ENCODE peak calls at places on chromosomes 13 and 19, in nine cellular contexts. F, M, E, O, D, S, U, B and N are unnamed samples.

GRCh38 chr19:18053571-18054219 is 33.0 kb downstream of the IL12RB1 start:
- DNase-seq in F (no peak), M (no peak), E (no peak), O (peak; percentile 22), D (no peak), S (no peak), U (no peak), B (no peak), N (no peak)

GRCh38 chr13:106318941-106319411 is 216.5 kb downstream of the EFNB2 start:
- DNase-seq in F (no peak), M (no peak), E (no peak), O (peak; percentile 99), D (no peak), S (no peak), U (no peak), B (no peak), N (no peak)

GRCh38 chr19:16779539-16780163 is 49.5 kb upstream of the SIN3B start:
- DNase-seq in F (no peak), M (no peak), E (no peak), O (no peak), D (no peak), S (no peak), U (no peak), B (no peak), N (no peak)

GRCh38 chr19:15469513-15470297 is 5.4 kb upstream of the RASAL3 start:
- DNase-seq in F (peak; percentile 18), M (no peak), E (peak; percentile 34), O (no peak), D (no peak), S (no peak), U (no peak), B (no peak), N (no peak)

GRCh38 chr13:48532146-48532472 is 771 bp downstream of the RCBTB2 start:
- DNase-seq in F (no peak), M (no peak), E (no peak), O (peak; percentile 9), D (no peak), S (no peak), U (peak; percentile 59), B (no peak), N (no peak)

GRCh38 chr13:99442273-99442895 is 58.9 kb upstream of the TM9SF2 start:
- DNase-seq in F (peak; percentile 55), M (peak; percentile 44), E (no peak), O (no peak), D (no peak), S (no peak), U (peak; percentile 55), B (no peak), N (peak; percentile 64)

GRCh38 chr13:98405107-98405571 is 171.8 kb downstream of the STK24 start:
- DNase-seq in F (peak; percentile 29), M (no peak), E (no peak), O (no peak), D (no peak), S (no peak), U (no peak), B (no peak), N (no peak)

GRCh38 chr19:4587527-4587926 is 28.0 kb upstream of the SEMA6B start:
- DNase-seq in F (no peak), M (no peak), E (no peak), O (no peak), D (no peak), S (no peak), U (no peak), B (no peak), N (no peak)

GRCh38 chr19:12722566-12723382 is 958 bp downstream of the TNPO2 start:
- DNase-seq in F (peak; percentile 97), M (peak; percentile 90), E (peak; percentile 90), O (peak; percentile 98), D (peak; percentile 73), S (peak; percentile 93), U (peak; percentile 99), B (peak; percentile 99), N (peak; percentile 81)

GRCh38 chr13:98664047-98664446 is 87.1 kb upstream of the STK24 start:
- DNase-seq in F (no peak), M (no peak), E (peak; percentile 60), O (peak; percentile 77), D (peak; percentile 17), S (no peak), U (no peak), B (no peak), N (no peak)

GRCh38 chr13:56902276-56902675 is 238.4 kb upstream of the PRR20A start:
- DNase-seq in F (no peak), M (no peak), E (no peak), O (no peak), D (no peak), S (no peak), U (no peak), B (no peak), N (no peak)

GRCh38 chr19:2532252-2533071 is 56.5 kb downstream of the GADD45B start:
- DNase-seq in F (no peak), M (no peak), E (no peak), O (peak; percentile 78), D (no peak), S (no peak), U (no peak), B (no peak), N (no peak)

GRCh38 chr13:28684257-28684656 is 25.3 kb downstream of the POMP start:
- DNase-seq in F (no peak), M (no peak), E (no peak), O (no peak), D (no peak), S (peak; percentile 60), U (peak; percentile 51), B (no peak), N (no peak)

GRCh38 chr13:46908511-46908910 is 11.7 kb upstream of the HTR2A start:
- DNase-seq in F (no peak), M (no peak), E (no peak), O (no peak), D (no peak), S (no peak), U (no peak), B (no peak), N (no peak)

GRCh38 chr19:42250666-42251531 is 4.0 kb downstream of the ERF start:
- DNase-seq in F (peak; percentile 44), M (no peak), E (no peak), O (no peak), D (no peak), S (no peak), U (no peak), B (peak; percentile 62), N (no peak)

GRCh38 chr19:4976412-4977298 is 7.7 kb downstream of the KDM4B start:
- DNase-seq in F (no peak), M (no peak), E (no peak), O (peak; percentile 83), D (no peak), S (no peak), U (peak; percentile 8), B (peak; percentile 82), N (no peak)

GRCh38 chr19:47821460-47822020 is at the start of gene CRX:
- DNase-seq in F (no peak), M (no peak), E (no peak), O (no peak), D (no peak), S (no peak), U (no peak), B (no peak), N (no peak)

GRCh38 chr13:111247552-111247951 is 72.9 kb upstream of the TEX29 start:
- DNase-seq in F (no peak), M (no peak), E (no peak), O (no peak), D (no peak), S (no peak), U (peak; percentile 45), B (no peak), N (no peak)

GRCh38 chr13:59269476-59269875 is 894.3 kb downstream of the DIAPH3 start:
- DNase-seq in F (no peak), M (no peak), E (no peak), O (peak; percentile 63), D (no peak), S (no peak), U (no peak), B (no peak), N (no peak)

GRCh38 chr13:26941345-26942174 is 181.0 kb upstream of the GPR12 start:
- DNase-seq in F (no peak), M (no peak), E (no peak), O (peak; percentile 57), D (no peak), S (no peak), U (peak; percentile 70), B (no peak), N (no peak)

GRCh38 chr13:74136089-74136658 is 2.0 kb upstream of the KLF12 start:
- DNase-seq in F (no peak), M (no peak), E (peak; percentile 27), O (no peak), D (no peak), S (peak; percentile 54), U (peak; percentile 26), B (peak; percentile 42), N (peak; percentile 20)

GRCh38 chr19:31110331-31110730 is 238.9 kb downstream of the TSHZ3 start:
- DNase-seq in F (no peak), M (peak; percentile 0), E (no peak), O (no peak), D (no peak), S (no peak), U (peak; percentile 3), B (peak; percentile 31), N (no peak)

GRCh38 chr13:76992548-76993001 is 694 bp downstream of the CLN5 start:
- DNase-seq in F (no peak), M (peak; percentile 2), E (peak; percentile 5), O (no peak), D (no peak), S (peak; percentile 60), U (no peak), B (no peak), N (peak; percentile 23)

GRCh38 chr13:101829484-101829883 is 377.0 kb downstream of the ITGBL1 start:
- DNase-seq in F (no peak), M (no peak), E (no peak), O (no peak), D (no peak), S (no peak), U (no peak), B (no peak), N (no peak)

GRCh38 chr19:18313398-18313797 is 9.5 kb downstream of the LSM4 start:
- DNase-seq in F (no peak), M (no peak), E (no peak), O (no peak), D (no peak), S (no peak), U (no peak), B (no peak), N (no peak)

GRCh38 chr19:44539991-44540390 is 10.5 kb upstream of the CEACAM20 start:
- DNase-seq in F (no peak), M (no peak), E (no peak), O (no peak), D (no peak), S (no peak), U (no peak), B (no peak), N (no peak)

GRCh38 chr13:76745246-76746200 is 140.7 kb downstream of the KCTD12 start:
- DNase-seq in F (no peak), M (no peak), E (no peak), O (no peak), D (no peak), S (no peak), U (no peak), B (no peak), N (no peak)

GRCh38 chr13:20654156-20654555 is 49.3 kb upstream of the IL17D start:
- DNase-seq in F (no peak), M (no peak), E (no peak), O (peak; percentile 15), D (no peak), S (no peak), U (no peak), B (no peak), N (no peak)

GRCh38 chr19:27674701-27675100 is 1538.2 kb downstream of the UQCRFS1 start:
- DNase-seq in F (no peak), M (no peak), E (no peak), O (no peak), D (no peak), S (no peak), U (no peak), B (no peak), N (no peak)

GRCh38 chr13:36096411-36097184 is 34.6 kb downstream of the DCLK1 start:
- DNase-seq in F (no peak), M (no peak), E (no peak), O (no peak), D (no peak), S (no peak), U (no peak), B (no peak), N (no peak)

GRCh38 chr13:58018865-58019264 is 387.3 kb downstream of the PCDH17 start:
- DNase-seq in F (no peak), M (no peak), E (no peak), O (no peak), D (no peak), S (no peak), U (no peak), B (no peak), N (no peak)